ENCODE peak calls at places on chromosomes 12 and 14, in seven cellular contexts. Q is A549, Y is neural progenitor cell, V is OCI-LY7, K is MM.1S, H is fibroblast of lung, G is H9. X is an unnamed sample.

GRCh38 chr14:105525861-105526780 is at the start of gene TMEM121:
- DNase-seq in Q (peak; percentile 47), Y (peak; percentile 69), V (no peak), K (peak; percentile 33), H (no peak), G (peak; percentile 47), X (no peak)

GRCh38 chr12:114933428-114934160 is 249.6 kb upstream of the TBX3 start:
- DNase-seq in Q (peak; percentile 90), Y (no peak), V (no peak), K (no peak), H (peak; percentile 92), G (no peak), X (no peak)

GRCh38 chr14:52961060-52961639 is 10.3 kb upstream of the FERMT2 start:
- DNase-seq in Q (peak; percentile 73), Y (peak; percentile 69), V (peak; percentile 30), K (peak; percentile 48), H (peak; percentile 55), G (peak; percentile 78), X (peak; percentile 88)

GRCh38 chr14:102927346-102927877 is 4.9 kb downstream of the AMN start:
- DNase-seq in Q (no peak), Y (no peak), V (no peak), K (no peak), H (no peak), G (no peak), X (no peak)

GRCh38 chr12:91394903-91395302 is 212.3 kb upstream of the DCN start:
- DNase-seq in Q (no peak), Y (no peak), V (no peak), K (no peak), H (no peak), G (no peak), X (no peak)

GRCh38 chr14:21556378-21557083 is 23.3 kb downstream of the OR10G3 start:
- DNase-seq in Q (no peak), Y (no peak), V (no peak), K (no peak), H (no peak), G (no peak), X (no peak)

GRCh38 chr12:94650143-94651056 is at the start of gene TMCC3:
- DNase-seq in Q (peak; percentile 28), Y (peak; percentile 80), V (no peak), K (peak; percentile 80), H (peak; percentile 20), G (peak; percentile 58), X (no peak)

GRCh38 chr14:92686411-92686762 is 62.0 kb downstream of the LGMN start:
- DNase-seq in Q (no peak), Y (no peak), V (no peak), K (no peak), H (no peak), G (no peak), X (no peak)

GRCh38 chr14:105316563-105316941 is 2.0 kb downstream of the PACS2 start:
- DNase-seq in Q (no peak), Y (no peak), V (no peak), K (no peak), H (no peak), G (no peak), X (no peak)

GRCh38 chr12:100991059-100991562 is 196.5 kb downstream of the ANO4 start:
- DNase-seq in Q (no peak), Y (no peak), V (no peak), K (no peak), H (no peak), G (no peak), X (no peak)

GRCh38 chr14:49036236-49036635 is 549.9 kb downstream of the RPS29 start:
- DNase-seq in Q (no peak), Y (no peak), V (no peak), K (no peak), H (no peak), G (no peak), X (no peak)

GRCh38 chr12:52217223-52217622 is 15.8 kb upstream of the KRT7 start:
- DNase-seq in Q (no peak), Y (no peak), V (no peak), K (no peak), H (no peak), G (no peak), X (no peak)

GRCh38 chr12:78787576-78787975 is 77.0 kb upstream of the SYT1 start:
- DNase-seq in Q (no peak), Y (no peak), V (no peak), K (no peak), H (no peak), G (no peak), X (no peak)

GRCh38 chr12:10331642-10332239 is 24.1 kb downstream of the KLRD1 start:
- DNase-seq in Q (peak; percentile 59), Y (peak; percentile 72), V (peak; percentile 78), K (peak; percentile 50), H (peak; percentile 44), G (no peak), X (peak; percentile 63)
- H3K4me2 ChIP-seq in Q (no peak overlapping the region), Y (no peak overlapping the region), V (no peak overlapping the region), K (no peak overlapping the region), H (no peak overlapping the region), G (no peak overlapping the region), X (no peak overlapping the region)

GRCh38 chr14:55730602-55731001 is 150.6 kb downstream of the KTN1 start:
- DNase-seq in Q (no peak), Y (no peak), V (no peak), K (no peak), H (no peak), G (no peak), X (no peak)
- H3K4me2 ChIP-seq in Q (peak overlapping the region; percentile 20), Y (no peak overlapping the region), V (no peak overlapping the region), K (no peak overlapping the region), H (no peak overlapping the region), G (no peak overlapping the region), X (no peak overlapping the region)

GRCh38 chr12:12733118-12733517 is 15.9 kb downstream of the CDKN1B start:
- DNase-seq in Q (no peak), Y (no peak), V (no peak), K (no peak), H (no peak), G (no peak), X (no peak)

GRCh38 chr12:12734054-12734453 is 16.9 kb downstream of the CDKN1B start:
- DNase-seq in Q (no peak), Y (no peak), V (no peak), K (no peak), H (peak; percentile 75), G (no peak), X (no peak)

GRCh38 chr12:12736759-12737676 is 19.9 kb downstream of the CDKN1B start:
- DNase-seq in Q (peak; percentile 50), Y (peak; percentile 32), V (peak; percentile 70), K (peak; percentile 56), H (peak; percentile 91), G (no peak), X (peak; percentile 75)

GRCh38 chr12:12735301-12735700 is 18.1 kb downstream of the CDKN1B start:
- DNase-seq in Q (no peak), Y (no peak), V (no peak), K (no peak), H (peak; percentile 96), G (no peak), X (no peak)

DNA sequence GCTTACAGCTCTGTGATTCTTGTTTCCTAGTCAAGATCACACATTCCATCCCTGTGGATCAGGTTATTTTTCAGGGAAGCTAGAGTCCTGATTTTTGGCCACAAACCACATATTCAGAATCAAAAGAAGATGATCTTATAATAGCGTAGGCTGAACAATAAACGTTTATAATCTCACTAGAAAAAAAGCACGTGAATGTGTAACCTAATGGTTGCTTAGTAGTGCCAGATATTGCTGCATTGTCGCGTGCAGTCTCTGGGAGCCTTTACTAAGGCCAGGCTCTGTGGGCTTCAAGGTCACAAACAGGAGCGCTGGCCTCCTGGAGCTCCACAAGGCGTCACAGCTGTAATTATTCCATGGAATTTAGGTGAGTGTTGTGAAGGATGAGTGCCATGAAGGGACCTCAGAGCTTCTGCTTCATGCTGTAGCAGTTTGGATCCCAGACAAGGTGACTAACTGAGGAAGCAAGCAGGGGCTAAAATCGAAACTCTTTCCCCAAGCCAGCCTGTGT is 17.4 kb downstream of the CDKN1B start:
- DNase-seq in Q (no peak), Y (no peak), V (no peak), K (no peak), H (peak; percentile 87), G (no peak), X (no peak)
- H3K4me2 ChIP-seq in Q (no peak overlapping the region), Y (no peak overlapping the region), V (no peak overlapping the region), K (no peak overlapping the region), H (peak overlapping the region; percentile 84), G (no peak overlapping the region), X (no peak overlapping the region)

GRCh38 chr14:74527736-74528280 is 34.2 kb downstream of the ISCA2 start:
- DNase-seq in Q (no peak), Y (no peak), V (no peak), K (no peak), H (no peak), G (no peak), X (no peak)

GRCh38 chr14:74524813-74525135 is 31.2 kb downstream of the ISCA2 start:
- DNase-seq in Q (no peak), Y (no peak), V (no peak), K (no peak), H (no peak), G (no peak), X (no peak)

GRCh38 chr14:74526854-74527585 is 33.5 kb downstream of the ISCA2 start:
- DNase-seq in Q (no peak), Y (no peak), V (no peak), K (no peak), H (no peak), G (peak; percentile 66), X (no peak)

GRCh38 chr14:74524076-74524812 is 30.7 kb downstream of the ISCA2 start:
- DNase-seq in Q (no peak), Y (peak; percentile 24), V (no peak), K (no peak), H (peak; percentile 88), G (no peak), X (no peak)

GRCh38 chr14:74525361-74525851 is 31.8 kb downstream of the ISCA2 start:
- DNase-seq in Q (no peak), Y (no peak), V (peak; percentile 65), K (peak; percentile 10), H (peak; percentile 36), G (no peak), X (peak; percentile 58)
- H3K4me2 ChIP-seq in Q (no peak overlapping the region), Y (no peak overlapping the region), V (peak overlapping the region; percentile 40), K (no peak overlapping the region), H (no peak overlapping the region), G (no peak overlapping the region), X (peak overlapping the region; percentile 17)